ENCODE peak calls at places on chromosomes 12 and 14, in seven cellular contexts. J is IMR-90, M is A549, N is HepG2, I is K562, F is H1, C is GM12878. G is an unnamed sample.

GRCh38 chr12:124506145-124506831 is 61.1 kb downstream of the NCOR2 start:
- DNase-seq in M (no peak), F (no peak), J (no peak), I (peak), C (no peak), N (no peak), G (no peak)

GRCh38 chr12:95972832-95973465 is 23.2 kb downstream of the HAL start:
- DNase-seq in N (no peak), C (no peak), F (no peak), J (no peak), I (no peak), M (no peak), G (no peak)

GRCh38 chr14:49940805-49941421 is 48.0 kb downstream of the ARF6 start:
- DNase-seq in N (no peak), J (peak), M (peak), I (no peak), C (no peak), F (no peak), G (no peak)

GRCh38 chr14:96564389-96564788 is 62.2 kb downstream of the PAPOLA start:
- DNase-seq in I (no peak), N (no peak), C (no peak), J (no peak), M (no peak), F (no peak), G (no peak)

GRCh38 chr14:71166434-71166833 is 259.2 kb downstream of the PCNX1 start:
- DNase-seq in C (no peak), F (no peak), I (peak), N (peak), M (peak), J (peak), G (peak)

GRCh38 chr14:92407395-92407794 is 84.4 kb downstream of the SLC24A4 start:
- DNase-seq in M (no peak), C (no peak), F (no peak), N (no peak), J (no peak), I (no peak), G (no peak)

GRCh38 chr14:101060171-101060601 is 156.7 kb upstream of the RTL1 start:
- DNase-seq in J (no peak), N (no peak), F (no peak), M (no peak), C (no peak), I (no peak), G (no peak)

GRCh38 chr12:77795699-77796098 is 35.0 kb upstream of the NAV3 start:
- DNase-seq in J (no peak), N (no peak), C (no peak), F (no peak), M (no peak), I (no peak), G (no peak)

GRCh38 chr12:104602426-104602825 is 145.7 kb downstream of the CHST11 start:
- DNase-seq in I (no peak), M (no peak), F (no peak), C (no peak), J (no peak), N (no peak), G (no peak)

GRCh38 chr12:18700254-18700653 is 37.6 kb downstream of the PLCZ1 start:
- DNase-seq in J (peak), M (no peak), I (no peak), F (no peak), C (no peak), N (no peak), G (no peak)

GRCh38 chr12:16583991-16584745 is 21.8 kb downstream of the LMO3 start:
- DNase-seq in F (no peak), C (no peak), N (no peak), I (no peak), J (peak), M (no peak), G (no peak)
- TF ChIP-seq CEBPB in F (no peak), C (no peak), N (no peak), I (no peak), J (no peak), M (no peak), G (no peak)

GRCh38 chr12:21248679-21249078 is 86.0 kb downstream of the SLCO1A2 start:
- DNase-seq in F (no peak), J (no peak), M (peak), N (no peak), C (no peak), I (no peak), G (no peak)
- TF ChIP-seq CEBPB in F (no peak), J (no peak), M (no peak), N (no peak), C (no peak), I (no peak), G (no peak)

GRCh38 chr14:77027538-77028383 is 747 bp downstream of the IRF2BPL start:
- DNase-seq in I (peak), C (no peak), J (peak), N (no peak), M (peak), F (peak), G (no peak)
- TF ChIP-seq CEBPB in I (no peak), C (no peak), J (peak), N (peak), M (no peak), F (no peak), G (no peak)

DNA sequence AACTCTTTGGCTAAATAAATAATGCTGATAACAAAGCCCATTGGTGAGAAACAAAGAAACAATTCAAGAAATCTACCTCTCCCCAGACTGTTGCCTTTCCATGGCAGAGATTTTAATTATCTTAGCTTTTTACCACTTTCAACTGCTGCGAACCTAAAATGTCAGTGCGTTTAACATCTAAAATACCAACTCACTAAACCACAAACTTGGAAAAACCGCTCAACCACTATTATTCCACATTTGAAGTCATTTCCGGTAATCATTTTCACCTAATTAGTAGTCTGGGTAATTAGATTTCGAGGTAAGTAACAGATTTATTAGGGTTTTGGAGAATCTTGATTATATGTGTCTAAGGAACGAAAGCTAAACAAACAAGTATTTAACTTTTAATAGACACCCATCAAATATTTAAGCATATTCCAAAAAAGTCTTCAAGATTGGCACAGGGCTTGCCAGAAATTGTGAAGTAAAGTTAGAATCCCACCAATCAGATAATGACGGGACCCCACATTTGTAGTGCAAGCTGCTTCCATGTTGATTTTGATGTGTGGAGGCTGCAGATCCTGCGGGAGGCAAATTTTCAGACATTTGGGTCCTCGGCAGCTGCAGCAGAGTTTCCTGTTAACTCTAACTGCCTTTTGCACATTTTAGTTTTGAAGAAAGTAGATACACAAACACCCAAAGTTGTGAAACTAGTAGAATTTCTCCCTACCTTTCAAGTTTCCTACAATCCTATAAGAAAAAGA is 4.1 kb downstream of the OTX2 start:
- DNase-seq in N (no peak), C (no peak), F (peak), M (no peak), I (no peak), J (no peak), G (no peak)
- TF ChIP-seq CEBPB in N (no peak), C (no peak), F (no peak), M (no peak), I (no peak), J (no peak), G (no peak)

DNA sequence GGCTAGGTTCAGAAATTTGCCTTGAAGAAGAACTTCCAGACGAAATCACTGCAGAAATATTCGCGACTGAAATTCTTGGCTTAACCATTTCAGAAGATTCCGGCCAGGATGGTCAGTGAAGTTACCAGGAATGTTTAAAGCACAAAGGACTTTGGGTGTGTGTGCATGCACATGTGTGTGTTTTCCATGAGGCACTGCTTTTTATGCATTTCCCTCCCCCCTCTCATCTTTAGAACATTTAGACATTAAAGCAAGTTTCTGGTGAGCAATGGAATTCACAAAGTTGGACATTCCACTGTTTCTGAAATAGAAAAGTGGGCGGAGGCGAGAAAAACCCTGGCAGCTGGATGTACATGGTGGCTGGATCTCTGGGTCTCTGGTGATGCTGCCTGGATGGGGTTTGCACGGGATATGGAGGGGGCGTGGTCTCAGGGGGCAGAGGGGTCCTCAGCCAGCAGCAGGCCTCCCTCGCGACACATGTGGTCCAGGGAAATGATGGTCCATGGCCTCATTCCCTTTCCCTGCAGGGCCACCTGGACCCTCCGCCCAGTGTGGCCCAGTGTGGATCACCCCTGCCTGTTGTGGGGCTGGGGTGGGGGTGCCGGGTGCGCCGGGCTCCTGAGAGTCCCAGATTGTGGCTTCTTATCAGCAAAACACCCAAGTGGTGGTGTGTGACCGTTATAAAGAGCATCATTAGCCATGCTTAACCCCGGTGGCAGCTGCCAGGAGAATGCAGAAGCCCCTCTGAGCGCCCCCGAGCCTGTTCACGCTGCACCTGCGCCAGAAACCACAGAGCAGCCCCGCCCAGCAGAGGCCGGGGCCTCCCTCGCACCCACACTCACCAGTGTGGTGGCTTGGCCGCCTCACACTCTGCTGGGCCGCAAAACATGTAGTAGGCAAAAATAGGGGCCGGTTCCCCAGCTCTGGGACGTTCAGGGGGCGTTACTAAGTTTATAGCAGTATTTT is 17.8 kb upstream of the BCL7A start:
- DNase-seq in J (no peak), N (no peak), M (no peak), I (peak), F (no peak), C (no peak), G (no peak)
- TF ChIP-seq CEBPB in J (no peak), N (no peak), M (no peak), I (no peak), F (no peak), C (no peak), G (no peak)

GRCh38 chr12:34391771-34392581 is 369.7 kb downstream of the ALG10 start:
- DNase-seq in M (no peak), J (no peak), C (no peak), F (no peak), N (no peak), I (no peak), G (no peak)

GRCh38 chr12:34388636-34389377 is 366.5 kb downstream of the ALG10 start:
- DNase-seq in N (no peak), C (no peak), J (no peak), I (no peak), M (no peak), F (no peak), G (no peak)

GRCh38 chr12:34390846-34391700 is 368.8 kb downstream of the ALG10 start:
- DNase-seq in C (no peak), F (no peak), M (no peak), J (no peak), N (no peak), I (no peak), G (no peak)

GRCh38 chr12:34389378-34390170 is 367.3 kb downstream of the ALG10 start:
- DNase-seq in N (no peak), J (no peak), I (no peak), M (no peak), C (no peak), F (no peak), G (no peak)

GRCh38 chr12:34390171-34390841 is 368.0 kb downstream of the ALG10 start:
- DNase-seq in M (no peak), I (no peak), C (no peak), F (no peak), J (no peak), N (no peak), G (no peak)
- TF ChIP-seq CEBPB in M (no peak), I (no peak), C (no peak), F (no peak), J (no peak), N (no peak), G (no peak)

GRCh38 chr12:52013626-52014310 is 7.0 kb downstream of the TAMALIN start:
- DNase-seq in N (no peak), M (no peak), J (no peak), I (no peak), F (no peak), C (no peak), G (no peak)
- TF ChIP-seq CEBPB in N (no peak), M (no peak), J (no peak), I (no peak), F (no peak), C (no peak), G (no peak)

GRCh38 chr12:11981174-11981733 is 89.5 kb upstream of the BCL2L14 start:
- DNase-seq in N (no peak), F (no peak), C (peak), J (no peak), M (no peak), I (no peak), G (no peak)
- TF ChIP-seq CEBPB in N (no peak), F (no peak), C (peak), J (no peak), M (no peak), I (no peak), G (no peak)

GRCh38 chr12:106625976-106626375 is 43.2 kb downstream of the RFX4 start:
- DNase-seq in N (no peak), C (no peak), J (no peak), F (no peak), M (no peak), I (no peak), G (no peak)
- TF ChIP-seq CEBPB in N (no peak), C (no peak), J (no peak), F (no peak), M (no peak), I (no peak), G (no peak)

G was measured in HCT116.